ENCODE peak calls at places on chromosomes 16 and 17, in four cellular contexts. M is heart right ventricle; V is iris pigment epithelial cell; T is effector memory CD8-positive, alpha-beta T cell. B is an unnamed sample.

GRCh38 chr17:725746-726145 is 6.7 kb upstream of the TLCD3A start:
- DNase-seq in T (no peak), M (no peak), V (no peak), B (no peak)

GRCh38 chr16:88748364-88748763 is 36.7 kb downstream of the PIEZO1 start:
- DNase-seq in M (no peak), V (no peak), T (no peak), B (no peak)

GRCh38 chr16:68492501-68493411 is 44.4 kb upstream of the SMPD3 start:
- DNase-seq in V (no peak), M (no peak), T (no peak), B (no peak)

GRCh38 chr17:45127209-45127582 is 5.1 kb downstream of the PLCD3 start:
- DNase-seq in V (no peak), M (no peak), T (no peak), B (no peak)

GRCh38 chr17:70780031-70780430 is 610.7 kb downstream of the KCNJ2 start:
- DNase-seq in M (no peak), V (peak), T (no peak), B (peak)

GRCh38 chr17:1362964-1363363 is 37.1 kb downstream of the YWHAE start:
- DNase-seq in V (peak), M (peak), T (no peak), B (peak)

GRCh38 chr17:35170968-35171771 is 23.0 kb downstream of the SLC35G3 start:
- DNase-seq in T (peak), M (no peak), V (peak), B (peak)

GRCh38 chr17:64216030-64216384 is 47.1 kb downstream of the TEX2 start:
- DNase-seq in T (no peak), V (no peak), M (no peak), B (peak)

GRCh38 chr17:59893617-59894100 is 738 bp downstream of the RPS6KB1 start:
- DNase-seq in V (peak), T (no peak), M (no peak), B (peak)

GRCh38 chr17:82250868-82251500 is 22.1 kb downstream of the SLC16A3 start:
- DNase-seq in V (no peak), M (no peak), T (no peak), B (no peak)

GRCh38 chr17:77894126-77894956 is 64.2 kb upstream of the TNRC6C start:
- DNase-seq in T (no peak), M (no peak), V (no peak), B (no peak)

GRCh38 chr17:72510454-72511016 is 389.7 kb downstream of the SOX9 start:
- DNase-seq in M (no peak), T (no peak), V (peak), B (peak)

GRCh38 chr17:2965621-2966275 is 97.7 kb downstream of the OR1D5 start:
- DNase-seq in M (no peak), T (no peak), V (peak), B (peak)

GRCh38 chr16:13554020-13554419 is 365.9 kb upstream of the ERCC4 start:
- DNase-seq in T (no peak), M (no peak), V (no peak), B (no peak)

GRCh38 chr17:9001539-9001938 is 19.8 kb upstream of the NTN1 start:
- DNase-seq in T (no peak), M (no peak), V (no peak), B (no peak)

GRCh38 chr16:83928341-83929055 is 24.5 kb upstream of the OSGIN1 start:
- DNase-seq in T (no peak), M (no peak), V (peak), B (peak)

GRCh38 chr17:15934866-15935265 is 10.1 kb upstream of the ADORA2B start:
- DNase-seq in M (no peak), T (no peak), V (no peak), B (no peak)

GRCh38 chr16:2857451-2858244 is at the start of gene PRSS22:
- DNase-seq in M (no peak), V (no peak), T (no peak), B (no peak)

GRCh38 chr17:1629647-1630310 is 1.1 kb upstream of the SLC43A2 start:
- DNase-seq in T (peak), M (peak), V (peak), B (peak)

GRCh38 chr17:68195667-68196393 is 52.0 kb upstream of the AMZ2 start:
- DNase-seq in M (no peak), V (no peak), T (no peak), B (no peak)

GRCh38 chr17:17347234-17347955 is 44.2 kb downstream of the NT5M start:
- DNase-seq in M (no peak), V (no peak), T (no peak), B (no peak)

GRCh38 chr17:37488009-37488604 is 1.6 kb upstream of the DUSP14 start:
- DNase-seq in T (no peak), M (peak), V (peak), B (peak)

B was measured in choroid plexus epithelial cell.